ENCODE peak calls at places on chromosomes 12 and 14, in ten cellular contexts. L, E, T, X, W, O, J, M, I and R are unnamed samples.

GRCh38 chr14:91363776-91364523 is 53.7 kb downstream of the CCDC88C start:
- DNase-seq in L (no peak), E (no peak), T (no peak), X (no peak), W (peak; percentile 89), O (peak; percentile 78), J (no peak), M (peak; percentile 64), I (no peak), R (no peak)

GRCh38 chr12:23431006-23431405 is 518.5 kb downstream of the SOX5 start:
- DNase-seq in L (no peak), E (no peak), T (no peak), X (no peak), W (no peak), O (no peak), J (no peak), M (no peak), I (no peak), R (no peak)

GRCh38 chr12:34402228-34402898 is 380.1 kb downstream of the ALG10 start:
- DNase-seq in L (no peak), E (no peak), T (peak; percentile 7), X (no peak), W (no peak), O (peak; percentile 24), J (no peak), M (peak; percentile 0), I (no peak), R (no peak)

GRCh38 chr12:53676715-53677611 is 1.1 kb upstream of the ATP5MC2 start:
- DNase-seq in L (peak; percentile 60), E (no peak), T (peak; percentile 61), X (peak; percentile 34), W (no peak), O (peak; percentile 62), J (no peak), M (peak; percentile 52), I (no peak), R (no peak)

GRCh38 chr12:106227641-106228319 is 20.0 kb downstream of the CKAP4 start:
- DNase-seq in L (peak; percentile 15), E (no peak), T (no peak), X (no peak), W (peak; percentile 43), O (peak; percentile 88), J (no peak), M (peak; percentile 34), I (peak; percentile 86), R (no peak)

GRCh38 chr12:356276-356988 is 32.7 kb downstream of the KDM5A start:
- DNase-seq in L (peak; percentile 47), E (no peak), T (peak; percentile 68), X (no peak), W (no peak), O (no peak), J (peak; percentile 18), M (no peak), I (no peak), R (no peak)

GRCh38 chr12:87679262-87679661 is 349.9 kb downstream of the C12orf50 start:
- DNase-seq in L (peak; percentile 37), E (no peak), T (no peak), X (no peak), W (no peak), O (no peak), J (no peak), M (no peak), I (no peak), R (no peak)

GRCh38 chr14:47438650-47439140 is 236.7 kb downstream of the MDGA2 start:
- DNase-seq in L (peak; percentile 10), E (no peak), T (no peak), X (no peak), W (no peak), O (no peak), J (no peak), M (no peak), I (no peak), R (no peak)

DNA sequence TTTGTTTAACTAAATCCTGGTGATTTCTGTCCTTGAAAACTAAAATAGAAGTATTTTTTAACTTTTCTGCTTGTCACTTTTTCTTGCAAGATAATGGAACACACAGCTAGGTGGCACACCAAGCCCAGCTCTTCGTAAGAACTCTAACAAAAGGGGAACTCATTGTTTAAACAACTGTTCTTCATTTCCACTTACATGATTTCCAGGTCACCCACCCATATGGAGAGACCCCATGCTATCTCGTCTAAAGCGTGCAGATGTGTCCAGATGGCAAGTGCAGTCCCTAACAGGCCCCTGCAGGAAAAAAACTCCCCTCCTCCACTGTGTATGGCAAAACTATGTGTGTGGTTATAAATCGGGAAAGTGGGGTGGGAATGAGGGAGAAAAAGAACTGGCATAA is 43.3 kb upstream of the NT5DC3 start:
- DNase-seq in L (peak; percentile 66), E (no peak), T (peak; percentile 45), X (no peak), W (peak; percentile 83), O (no peak), J (no peak), M (peak; percentile 14), I (peak; percentile 66), R (no peak)
- TF ChIP-seq CTCF in L (peak; percentile 45), E (peak; percentile 47), T (peak; percentile 43), X (no peak), W (peak; percentile 57), O (peak; percentile 30), J (peak; percentile 64), M (peak; percentile 39), I (peak; percentile 71), R (peak; percentile 64)

GRCh38 chr12:94795053-94795452 is 144.7 kb upstream of the TMCC3 start:
- DNase-seq in L (no peak), E (no peak), T (no peak), X (no peak), W (no peak), O (no peak), J (no peak), M (no peak), I (no peak), R (no peak)

GRCh38 chr12:94793191-94793595 is 142.8 kb upstream of the TMCC3 start:
- DNase-seq in L (no peak), E (no peak), T (no peak), X (no peak), W (no peak), O (no peak), J (no peak), M (no peak), I (no peak), R (no peak)

GRCh38 chr12:94798107-94798506 is 147.8 kb upstream of the TMCC3 start:
- DNase-seq in L (no peak), E (no peak), T (no peak), X (no peak), W (no peak), O (no peak), J (no peak), M (no peak), I (no peak), R (no peak)

GRCh38 chr12:94792690-94793089 is 142.3 kb upstream of the TMCC3 start:
- DNase-seq in L (no peak), E (no peak), T (no peak), X (no peak), W (no peak), O (no peak), J (no peak), M (peak; percentile 26), I (no peak), R (no peak)

DNA sequence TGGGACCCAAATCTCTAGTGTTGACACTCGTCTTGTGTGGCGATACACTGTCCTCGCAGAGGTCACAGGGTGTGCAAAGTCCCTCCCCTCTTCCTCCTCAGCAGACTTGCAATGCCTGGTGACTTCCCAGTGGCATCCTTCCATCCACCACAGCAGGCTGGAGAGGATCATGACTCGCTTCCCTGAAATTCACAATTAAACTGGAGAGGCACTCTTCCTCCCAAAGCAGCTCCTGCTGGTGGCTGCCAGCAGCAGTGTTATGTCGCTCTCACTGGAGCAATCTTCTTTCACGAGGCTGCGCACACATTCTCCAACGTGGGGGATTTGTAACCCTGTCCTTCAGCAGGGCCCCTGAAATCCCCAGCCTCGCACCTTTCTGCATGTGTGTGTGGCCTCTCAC is 145.2 kb upstream of the TMCC3 start:
- DNase-seq in L (peak; percentile 67), E (no peak), T (no peak), X (no peak), W (no peak), O (no peak), J (peak; percentile 15), M (no peak), I (no peak), R (peak; percentile 7)
- TF ChIP-seq CTCF in L (no peak), E (no peak), T (no peak), X (no peak), W (no peak), O (no peak), J (peak; percentile 20), M (no peak), I (no peak), R (no peak)

GRCh38 chr12:14410841-14411569 is 45.5 kb downstream of the ATF7IP start:
- DNase-seq in L (peak; percentile 27), E (no peak), T (no peak), X (no peak), W (no peak), O (no peak), J (no peak), M (no peak), I (peak; percentile 50), R (no peak)

GRCh38 chr12:14417717-14418116 is 52.2 kb downstream of the ATF7IP start:
- DNase-seq in L (peak; percentile 93), E (no peak), T (peak; percentile 83), X (peak; percentile 73), W (peak; percentile 40), O (peak; percentile 60), J (peak; percentile 25), M (peak; percentile 86), I (peak; percentile 86), R (peak; percentile 66)

GRCh38 chr12:14418526-14418925 is 53.0 kb downstream of the ATF7IP start:
- DNase-seq in L (peak; percentile 61), E (no peak), T (no peak), X (no peak), W (no peak), O (no peak), J (no peak), M (no peak), I (no peak), R (peak; percentile 55)

GRCh38 chr12:14416658-14417057 is 51.2 kb downstream of the ATF7IP start:
- DNase-seq in L (peak; percentile 91), E (no peak), T (no peak), X (peak; percentile 41), W (peak; percentile 21), O (no peak), J (no peak), M (peak; percentile 53), I (peak; percentile 55), R (peak; percentile 32)
- TF ChIP-seq CTCF in L (peak; percentile 38), E (peak; percentile 15), T (no peak), X (no peak), W (no peak), O (no peak), J (peak; percentile 21), M (peak; percentile 21), I (peak; percentile 58), R (no peak)

GRCh38 chr14:76423534-76423933 is 47.6 kb downstream of the ESRRB start:
- DNase-seq in L (no peak), E (no peak), T (no peak), X (no peak), W (no peak), O (no peak), J (no peak), M (no peak), I (no peak), R (no peak)

GRCh38 chr14:76421662-76422061 is 45.7 kb downstream of the ESRRB start:
- DNase-seq in L (no peak), E (no peak), T (no peak), X (no peak), W (no peak), O (no peak), J (no peak), M (no peak), I (no peak), R (no peak)

GRCh38 chr14:76420827-76421226 is 44.9 kb downstream of the ESRRB start:
- DNase-seq in L (no peak), E (no peak), T (no peak), X (no peak), W (no peak), O (no peak), J (no peak), M (no peak), I (no peak), R (no peak)

GRCh38 chr14:76424359-76424758 is 48.4 kb downstream of the ESRRB start:
- DNase-seq in L (no peak), E (no peak), T (no peak), X (peak; percentile 18), W (no peak), O (no peak), J (no peak), M (no peak), I (no peak), R (no peak)

DNA sequence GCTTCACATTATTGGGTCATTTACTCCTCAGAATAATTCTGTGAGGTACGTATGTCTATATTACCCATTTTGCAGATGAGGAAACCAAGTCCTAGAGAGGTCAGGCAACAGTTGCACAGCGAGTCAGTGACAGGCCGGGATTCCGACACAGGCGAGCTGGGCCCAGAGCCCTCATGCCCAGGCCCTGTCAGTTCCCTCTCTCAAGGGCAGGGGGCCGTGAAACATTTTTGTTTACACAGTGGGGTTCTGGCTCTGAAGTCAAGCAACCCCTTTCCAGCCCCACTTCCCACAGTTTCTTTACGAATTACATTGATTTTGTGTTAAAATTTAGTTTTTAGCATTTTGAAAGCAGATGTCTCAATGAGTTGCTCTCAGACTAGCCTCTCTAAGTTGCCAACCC is 46.7 kb downstream of the ESRRB start:
- DNase-seq in L (no peak), E (no peak), T (no peak), X (no peak), W (no peak), O (no peak), J (no peak), M (no peak), I (no peak), R (no peak)
- TF ChIP-seq CTCF in L (no peak), E (no peak), T (no peak), X (no peak), W (no peak), O (no peak), J (no peak), M (no peak), I (no peak), R (no peak)